ENCODE peak calls at places on chromosomes 1 and 21, in six cellular contexts. D is A549, Z is endothelial cell of umbilical vein, G is K562, B is HepG2, M is GM12878. E is an unnamed sample.

GRCh38 chr1:192984058-192984457 is 75.1 kb downstream of the UCHL5 start:
- DNase-seq in D (no peak), Z (no peak), G (no peak), B (no peak), M (no peak), E (no peak)

GRCh38 chr21:28018741-28019669 is 973.7 kb downstream of the LTN1 start:
- DNase-seq in D (no peak), Z (no peak), G (no peak), B (no peak), M (no peak), E (peak)

GRCh38 chr1:46039571-46040052 is 92.8 kb downstream of the PIK3R3 start:
- DNase-seq in D (no peak), Z (peak), G (peak), B (no peak), M (no peak), E (peak)

GRCh38 chr1:156498447-156499193 is 2.0 kb downstream of the MEF2D start:
- DNase-seq in D (no peak), Z (peak), G (peak), B (no peak), M (no peak), E (peak)

GRCh38 chr1:1664941-1665814 is 6.4 kb upstream of the CDK11B start:
- DNase-seq in D (no peak), Z (no peak), G (no peak), B (no peak), M (no peak), E (no peak)

GRCh38 chr1:45929257-45929687 is 125.9 kb downstream of the MAST2 start:
- DNase-seq in D (peak), Z (peak), G (peak), B (peak), M (no peak), E (peak)

GRCh38 chr1:11026903-11027302 is 14.4 kb downstream of the TARDBP start:
- DNase-seq in D (no peak), Z (no peak), G (no peak), B (no peak), M (no peak), E (no peak)

GRCh38 chr1:186842547-186842946 is 13.8 kb downstream of the PLA2G4A start:
- DNase-seq in D (no peak), Z (no peak), G (no peak), B (no peak), M (no peak), E (no peak)

GRCh38 chr1:153365696-153366095 is 8.0 kb downstream of the S100A9 start:
- DNase-seq in D (no peak), Z (no peak), G (no peak), B (no peak), M (no peak), E (no peak)

GRCh38 chr1:11842154-11843041 is 5.2 kb downstream of the NPPA start:
- DNase-seq in D (no peak), Z (peak), G (peak), B (peak), M (peak), E (peak)

GRCh38 chr1:24713176-24713575 is 32.1 kb upstream of the CLIC4 start:
- DNase-seq in D (no peak), Z (no peak), G (no peak), B (no peak), M (no peak), E (no peak)

DNA sequence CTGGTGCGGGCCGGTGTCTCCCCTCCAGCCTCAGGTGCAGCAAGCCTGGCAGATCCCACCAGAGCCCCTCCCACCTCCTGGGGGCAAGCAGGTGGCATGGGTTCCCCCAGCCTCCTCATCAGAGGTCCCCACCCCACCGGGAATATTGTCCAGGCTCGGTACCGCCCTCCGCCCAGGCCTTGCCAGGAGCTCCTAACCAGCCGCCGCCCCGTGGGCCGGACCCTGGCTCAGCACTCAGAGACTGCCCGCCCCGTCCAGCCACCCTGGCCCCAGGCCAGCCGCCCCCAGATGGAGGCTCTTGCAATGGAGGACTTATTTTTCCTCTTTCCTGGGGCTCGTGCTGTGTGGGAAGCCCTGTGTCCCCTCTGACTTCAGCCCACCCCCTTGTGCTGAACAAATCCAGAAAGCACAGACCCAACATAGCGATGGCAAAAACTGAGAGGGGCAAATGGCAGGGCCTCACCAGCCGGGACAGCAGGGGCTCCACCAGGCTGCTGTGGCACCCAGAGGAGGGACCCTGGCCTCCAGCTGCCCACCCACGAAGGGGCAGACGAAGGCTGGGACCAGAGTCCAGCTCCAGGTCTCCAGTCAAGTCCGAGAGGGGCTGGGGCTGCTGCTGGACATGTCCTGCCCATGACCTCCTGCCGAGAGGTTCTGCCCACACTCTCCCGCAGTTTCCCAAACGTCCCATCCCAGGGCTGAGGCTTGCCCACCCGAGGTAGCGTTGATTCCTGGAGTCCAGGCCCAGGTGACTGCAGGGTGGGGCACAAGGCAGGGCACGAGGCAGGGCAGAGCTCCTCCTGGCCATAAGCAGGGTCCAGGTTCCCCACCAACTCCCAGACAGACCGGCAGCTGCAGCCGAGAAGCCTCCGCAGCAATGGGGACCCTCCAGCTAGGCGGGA is 7.5 kb downstream of the MEGF6 start:
- DNase-seq in D (no peak), Z (no peak), G (no peak), B (no peak), M (no peak), E (no peak)
- TF ChIP-seq POLR2A in D (no peak), Z (no peak), G (no peak), B (no peak), M (no peak), E (no peak)

DNA sequence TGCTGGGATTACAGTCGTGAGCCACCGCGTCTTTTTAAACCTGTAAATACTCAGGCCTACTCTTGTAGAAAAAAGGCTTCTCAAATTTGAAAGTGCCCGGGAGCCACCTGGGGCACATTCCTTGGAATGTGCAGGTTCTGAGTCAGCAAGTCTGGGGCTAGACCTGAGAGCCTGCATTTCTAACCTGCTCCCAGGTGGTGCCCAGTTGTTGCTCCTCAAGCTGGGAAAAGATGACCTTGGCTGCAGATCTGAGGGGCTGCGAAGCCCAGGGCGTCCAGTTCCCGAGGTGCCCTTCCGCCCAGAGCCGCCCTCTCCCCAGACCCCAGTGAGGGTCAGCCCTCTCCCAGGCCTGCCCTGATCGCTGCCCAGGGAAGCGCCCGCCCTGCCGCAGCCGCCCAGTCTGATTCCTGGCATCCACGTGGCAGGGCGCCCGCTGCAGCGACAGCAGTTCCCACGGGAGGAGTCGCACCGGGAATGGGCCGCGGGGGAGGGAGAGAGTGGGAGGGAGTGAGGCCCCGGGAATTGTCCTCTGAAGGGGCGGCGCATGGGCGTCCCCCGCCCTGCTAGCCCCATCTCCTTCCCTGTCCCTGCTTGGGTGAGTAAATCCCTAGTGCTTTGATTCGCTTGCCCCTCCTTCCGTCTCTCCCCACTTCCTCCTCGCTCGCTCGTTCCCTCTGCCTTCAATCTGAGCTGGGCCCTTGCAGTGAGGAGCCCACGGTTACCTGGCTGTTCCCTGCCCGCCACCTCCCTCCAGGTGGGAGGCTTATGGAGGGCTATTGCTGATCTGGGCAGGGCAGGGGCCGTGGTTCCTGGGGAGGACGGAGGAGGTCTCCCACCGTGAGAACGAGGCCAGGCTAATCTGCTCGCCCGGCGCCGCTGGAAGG is 18.8 kb upstream of the TENT5B start:
- DNase-seq in D (no peak), Z (peak), G (no peak), B (no peak), M (no peak), E (no peak)
- TF ChIP-seq MYC in D (no peak), Z (peak), G (no peak), B (no peak), M (no peak), E (no peak)

GRCh38 chr1:155038602-155039307 is 5.1 kb downstream of the DCST1 start:
- DNase-seq in D (no peak), Z (no peak), G (peak), B (no peak), M (no peak), E (no peak)
- TF ChIP-seq POLR2A in D (no peak), Z (no peak), G (no peak), B (no peak), M (no peak), E (no peak)

GRCh38 chr1:78113156-78113916 is 67.6 kb downstream of the GIPC2 start:
- DNase-seq in D (no peak), Z (no peak), G (no peak), B (no peak), M (no peak), E (no peak)

GRCh38 chr1:78114034-78114956 is 68.5 kb downstream of the GIPC2 start:
- DNase-seq in D (peak), Z (peak), G (peak), B (peak), M (peak), E (peak)
- TF ChIP-seq MYC in D (no peak), Z (no peak), G (no peak), B (no peak), M (no peak), E (no peak)

DNA sequence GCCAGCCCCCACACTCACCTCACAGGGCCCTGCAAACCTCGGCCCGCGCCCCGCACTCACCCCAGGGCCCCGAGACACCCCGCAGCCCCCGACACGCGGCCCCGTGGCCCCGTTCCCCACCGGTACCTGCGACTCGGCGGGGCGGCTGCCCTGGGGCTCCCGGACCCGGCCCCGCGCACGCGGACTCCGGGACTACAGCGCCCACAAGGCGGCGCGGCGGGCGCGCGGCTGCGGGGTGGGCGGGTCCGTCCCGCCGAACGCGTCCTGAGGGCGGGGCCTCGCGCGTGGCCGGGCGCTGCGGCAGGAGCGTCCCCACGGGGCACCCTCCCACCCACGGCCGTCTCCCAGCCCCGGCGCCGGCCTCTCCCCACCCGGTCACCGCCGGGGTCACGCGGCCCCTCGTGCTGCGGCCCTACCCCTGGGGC is at the start of gene SLC19A1:
- DNase-seq in D (peak), Z (peak), G (peak), B (no peak), M (no peak), E (peak)
- TF ChIP-seq POLR2A in D (peak), Z (no peak), G (no peak), B (no peak), M (peak), E (no peak)

GRCh38 chr1:201049248-201049831 is 25.8 kb upstream of the KIF21B start:
- DNase-seq in D (no peak), Z (no peak), G (no peak), B (no peak), M (no peak), E (peak)

GRCh38 chr1:201044119-201044518 is 20.6 kb upstream of the KIF21B start:
- DNase-seq in D (no peak), Z (no peak), G (no peak), B (no peak), M (no peak), E (no peak)

GRCh38 chr1:201050515-201051277 is 27.2 kb upstream of the KIF21B start:
- DNase-seq in D (no peak), Z (no peak), G (no peak), B (no peak), M (no peak), E (no peak)

GRCh38 chr1:201051399-201051798 is 27.9 kb upstream of the KIF21B start:
- DNase-seq in D (no peak), Z (no peak), G (no peak), B (no peak), M (no peak), E (no peak)

DNA sequence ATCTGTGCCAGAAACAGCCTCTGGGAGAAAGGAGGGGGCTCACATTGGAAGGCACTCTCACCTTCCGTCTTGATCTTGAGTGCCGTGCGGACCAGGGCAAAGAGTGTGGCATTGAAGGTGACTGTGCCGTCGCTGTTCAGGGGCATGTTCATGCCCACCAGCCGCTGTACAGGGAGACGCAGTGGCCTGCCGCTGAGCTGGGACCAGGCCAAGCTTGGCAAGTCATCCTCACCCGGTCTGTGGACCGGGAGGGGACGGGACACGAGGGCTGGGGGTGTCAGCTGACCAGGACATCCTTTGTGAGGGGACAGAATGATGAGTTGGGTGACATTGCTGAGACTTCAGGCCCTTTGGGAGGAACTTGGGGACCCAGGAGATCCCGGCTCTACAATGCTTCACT is 25.0 kb upstream of the KIF21B start:
- DNase-seq in D (no peak), Z (no peak), G (no peak), B (no peak), M (no peak), E (no peak)
- TF ChIP-seq MYC in D (no peak), Z (no peak), G (no peak), B (no peak), M (no peak), E (no peak)

GRCh38 chr1:233614743-233615521 is 1.0 kb downstream of the KCNK1 start:
- DNase-seq in D (no peak), Z (no peak), G (no peak), B (no peak), M (no peak), E (no peak)

GRCh38 chr1:233614173-233614742 is 352 bp downstream of the KCNK1 start:
- DNase-seq in D (peak), Z (peak), G (peak), B (no peak), M (no peak), E (no peak)

GRCh38 chr1:233610628-233611027 is 3.3 kb upstream of the KCNK1 start:
- DNase-seq in D (no peak), Z (no peak), G (peak), B (no peak), M (no peak), E (no peak)

GRCh38 chr1:233615571-233615970 is 1.7 kb downstream of the KCNK1 start:
- DNase-seq in D (no peak), Z (no peak), G (no peak), B (no peak), M (no peak), E (no peak)

GRCh38 chr1:233613252-233614172 is at the start of gene KCNK1:
- DNase-seq in D (peak), Z (peak), G (peak), B (no peak), M (no peak), E (no peak)
- TF ChIP-seq POLR2A in D (peak), Z (no peak), G (peak), B (no peak), M (no peak), E (no peak)

GRCh38 chr1:182248721-182249120 is 142.9 kb downstream of the GLUL start:
- DNase-seq in D (no peak), Z (no peak), G (no peak), B (no peak), M (no peak), E (no peak)
- TF ChIP-seq MYC in D (no peak), Z (no peak), G (no peak), B (no peak), M (no peak), E (no peak)

DNA sequence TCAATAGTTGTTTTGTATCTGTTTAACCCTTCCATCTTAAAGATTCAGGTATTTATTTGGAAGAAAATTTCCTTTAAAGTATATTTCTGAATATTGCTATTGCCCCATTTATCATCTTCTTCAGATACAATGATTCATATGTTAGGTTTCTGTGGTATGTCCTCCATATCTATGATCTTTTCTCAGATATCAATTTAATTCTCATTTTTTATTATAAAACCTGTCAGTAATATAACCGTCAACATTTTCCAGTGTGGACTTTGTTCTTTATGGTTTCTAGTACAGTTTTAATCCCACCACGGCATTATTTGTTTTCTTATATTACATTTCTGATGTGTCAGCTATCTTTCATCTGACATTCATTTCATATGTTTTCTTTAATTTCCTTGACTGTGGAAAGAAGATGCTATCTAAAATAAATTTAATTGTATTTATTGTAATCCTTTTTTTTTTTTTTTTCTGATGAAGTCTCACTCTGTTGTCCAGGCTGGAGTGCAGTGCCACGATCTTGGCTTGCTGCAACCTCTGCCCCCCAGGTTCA is 97.8 kb downstream of the PLPPR5 start:
- DNase-seq in D (no peak), Z (no peak), G (no peak), B (no peak), M (no peak), E (no peak)
- TF ChIP-seq POLR2A in D (no peak), Z (no peak), G (no peak), B (no peak), M (no peak), E (no peak)

DNA sequence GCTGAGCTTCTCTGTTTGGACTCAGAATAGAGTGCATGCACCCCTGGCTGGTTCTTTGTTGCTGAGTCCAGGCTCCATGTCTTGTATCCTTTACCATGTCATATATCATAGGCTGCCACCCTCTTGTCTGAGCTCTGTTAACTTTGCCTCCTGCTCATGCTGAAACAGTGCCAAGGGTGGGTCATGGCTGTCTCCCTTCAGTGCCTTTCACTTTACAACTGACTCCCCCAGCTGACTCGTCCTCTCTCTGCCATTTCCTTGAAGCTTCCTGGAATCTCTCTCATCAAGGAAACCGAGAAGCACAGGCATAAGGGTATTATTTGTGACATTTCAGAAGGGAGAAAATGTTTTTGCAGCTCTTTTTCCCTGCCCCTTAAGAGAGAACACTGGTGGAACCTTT is 885.2 kb downstream of the TTLL7 start:
- DNase-seq in D (no peak), Z (no peak), G (no peak), B (no peak), M (no peak), E (no peak)
- TF ChIP-seq MYC in D (no peak), Z (no peak), G (no peak), B (no peak), M (no peak), E (no peak)